ENCODE peak calls at places on chromosomes 16 and 17, in ten cellular contexts. O is right cardiac atrium, N is dermis blood vessel endothelial cell, A is transverse colon, P is germinal center, J is HCEC 1CT, X is AG10803, W is skeletal muscle cell, D is ACHN, Q is HTR-8/SVneo. E is an unnamed sample.

GRCh38 chr17:4968916-4969550 is 1.4 kb upstream of the SPAG7 start:
- DNase-seq in O (no peak), N (peak; percentile 40), A (no peak), P (no peak), J (peak; percentile 96), X (peak; percentile 90), W (peak; percentile 79), D (peak; percentile 94), Q (no peak), E (peak; percentile 93)

GRCh38 chr17:17698869-17699351 is 17.7 kb downstream of the RAI1 start:
- DNase-seq in O (no peak), N (peak; percentile 29), A (no peak), P (no peak), J (no peak), X (no peak), W (no peak), D (peak; percentile 65), Q (no peak), E (peak; percentile 45)

GRCh38 chr16:82031116-82032084 is 3.7 kb upstream of the HSD17B2 start:
- DNase-seq in O (no peak), N (peak; percentile 85), A (no peak), P (no peak), J (peak; percentile 76), X (peak; percentile 83), W (peak; percentile 16), D (peak; percentile 79), Q (peak; percentile 61), E (peak; percentile 60)

GRCh38 chr17:28941251-28941650 is 10.1 kb downstream of the PHF12 start:
- DNase-seq in O (no peak), N (no peak), A (no peak), P (no peak), J (no peak), X (no peak), W (no peak), D (no peak), Q (no peak), E (no peak)

GRCh38 chr16:82767198-82767597 is 140.4 kb downstream of the CDH13 start:
- DNase-seq in O (no peak), N (no peak), A (no peak), P (no peak), J (no peak), X (no peak), W (no peak), D (no peak), Q (no peak), E (no peak)

GRCh38 chr16:70576431-70577255 is 53.0 kb downstream of the SF3B3 start:
- DNase-seq in O (no peak), N (peak; percentile 88), A (peak; percentile 33), P (no peak), J (peak; percentile 96), X (peak; percentile 84), W (peak; percentile 52), D (peak; percentile 53), Q (peak; percentile 83), E (peak; percentile 93)

GRCh38 chr16:17828012-17828411 is 357.3 kb upstream of the XYLT1 start:
- DNase-seq in O (no peak), N (no peak), A (no peak), P (no peak), J (peak; percentile 2), X (peak; percentile 88), W (peak; percentile 93), D (no peak), Q (no peak), E (peak; percentile 78)

GRCh38 chr17:48841395-48841831 is 10.6 kb downstream of the CALCOCO2 start:
- DNase-seq in O (no peak), N (peak; percentile 74), A (no peak), P (peak; percentile 37), J (peak; percentile 75), X (peak; percentile 71), W (peak; percentile 61), D (peak; percentile 30), Q (peak; percentile 48), E (peak; percentile 63)

GRCh38 chr17:36592711-36593321 is 1.1 kb downstream of the DHRS11 start:
- DNase-seq in O (no peak), N (no peak), A (peak; percentile 75), P (no peak), J (no peak), X (no peak), W (no peak), D (no peak), Q (no peak), E (no peak)

GRCh38 chr17:79425686-79426085 is 185.2 kb downstream of the RBFOX3 start:
- DNase-seq in O (no peak), N (no peak), A (no peak), P (no peak), J (no peak), X (no peak), W (no peak), D (no peak), Q (no peak), E (no peak)

GRCh38 chr17:64262422-64263260 is at the start of gene TEX2:
- DNase-seq in O (peak; percentile 60), N (peak; percentile 45), A (peak; percentile 66), P (peak; percentile 53), J (peak; percentile 1), X (no peak), W (no peak), D (peak; percentile 28), Q (no peak), E (peak; percentile 37)

GRCh38 chr17:20066253-20066652 is 57.1 kb downstream of the SPECC1 start:
- DNase-seq in O (peak; percentile 51), N (no peak), A (no peak), P (no peak), J (peak; percentile 25), X (peak; percentile 92), W (peak; percentile 81), D (peak; percentile 83), Q (no peak), E (peak; percentile 67)

GRCh38 chr16:14026572-14026971 is 44.5 kb upstream of the MRTFB start:
- DNase-seq in O (no peak), N (no peak), A (no peak), P (no peak), J (no peak), X (no peak), W (no peak), D (no peak), Q (no peak), E (no peak)

GRCh38 chr17:40648326-40648968 is 829 bp upstream of the SMARCE1 start:
- DNase-seq in O (no peak), N (peak; percentile 46), A (no peak), P (no peak), J (no peak), X (peak; percentile 23), W (no peak), D (peak; percentile 13), Q (peak; percentile 59), E (no peak)

GRCh38 chr17:32494621-32495346 is 8.0 kb downstream of the CDK5R1 start:
- DNase-seq in O (no peak), N (no peak), A (no peak), P (no peak), J (no peak), X (no peak), W (no peak), D (no peak), Q (no peak), E (no peak)

GRCh38 chr17:66508896-66509843 is 206.8 kb downstream of the PRKCA start:
- DNase-seq in O (peak; percentile 28), N (peak; percentile 61), A (peak; percentile 84), P (no peak), J (peak; percentile 73), X (peak; percentile 88), W (peak; percentile 84), D (peak; percentile 77), Q (peak; percentile 37), E (peak; percentile 83)

GRCh38 chr16:4940719-4941118 is 3.8 kb upstream of the PPL start:
- DNase-seq in O (no peak), N (no peak), A (no peak), P (no peak), J (no peak), X (no peak), W (no peak), D (no peak), Q (no peak), E (no peak)

GRCh38 chr17:43733956-43734355 is 24.6 kb downstream of the SOST start:
- DNase-seq in O (no peak), N (no peak), A (no peak), P (no peak), J (peak; percentile 8), X (peak; percentile 24), W (no peak), D (no peak), Q (no peak), E (no peak)

GRCh38 chr16:58684001-58684353 is 593 bp downstream of the SLC38A7 start:
- DNase-seq in O (no peak), N (peak; percentile 41), A (no peak), P (no peak), J (peak; percentile 30), X (peak; percentile 32), W (no peak), D (peak; percentile 30), Q (peak; percentile 18), E (no peak)

GRCh38 chr16:11057696-11058345 is 113.5 kb downstream of the CLEC16A start:
- DNase-seq in O (no peak), N (no peak), A (no peak), P (no peak), J (no peak), X (no peak), W (no peak), D (no peak), Q (no peak), E (no peak)

GRCh38 chr16:30447512-30448226 is 2.0 kb upstream of the SEPHS2 start:
- DNase-seq in O (no peak), N (no peak), A (no peak), P (no peak), J (no peak), X (no peak), W (no peak), D (no peak), Q (no peak), E (no peak)

GRCh38 chr17:7640783-7641182 is 9.9 kb upstream of the ATP1B2 start:
- DNase-seq in O (no peak), N (no peak), A (no peak), P (no peak), J (no peak), X (no peak), W (no peak), D (no peak), Q (no peak), E (no peak)

GRCh38 chr16:87132361-87133014 is 184.7 kb downstream of the C16orf95 start:
- DNase-seq in O (peak; percentile 60), N (no peak), A (no peak), P (no peak), J (no peak), X (peak; percentile 78), W (peak; percentile 47), D (no peak), Q (no peak), E (peak; percentile 75)

GRCh38 chr16:68436581-68436980 is 11.7 kb downstream of the SMPD3 start:
- DNase-seq in O (no peak), N (no peak), A (no peak), P (no peak), J (no peak), X (no peak), W (no peak), D (no peak), Q (no peak), E (no peak)

GRCh38 chr16:19236561-19236960 is 49.0 kb upstream of the CLEC19A start:
- DNase-seq in O (no peak), N (no peak), A (peak; percentile 51), P (no peak), J (no peak), X (no peak), W (no peak), D (no peak), Q (no peak), E (no peak)

GRCh38 chr16:13936596-13937081 is 16.7 kb downstream of the ERCC4 start:
- DNase-seq in O (peak; percentile 44), N (no peak), A (no peak), P (no peak), J (peak; percentile 70), X (peak; percentile 75), W (peak; percentile 13), D (peak; percentile 68), Q (no peak), E (peak; percentile 74)

GRCh38 chr17:8079291-8080207 is 8.0 kb downstream of the ALOX12B start:
- DNase-seq in O (peak; percentile 71), N (peak; percentile 68), A (peak; percentile 76), P (peak; percentile 87), J (peak; percentile 26), X (peak; percentile 20), W (no peak), D (peak; percentile 84), Q (peak; percentile 91), E (peak; percentile 71)

GRCh38 chr17:76635039-76635438 is 8.5 kb downstream of the ST6GALNAC1 start:
- DNase-seq in O (no peak), N (no peak), A (no peak), P (no peak), J (peak; percentile 30), X (no peak), W (no peak), D (no peak), Q (no peak), E (peak; percentile 48)

E was measured in EL.